ENCODE peak calls at places on chromosomes 6 and 20, in four cellular contexts. D, G, Q and W are unnamed samples.

GRCh38 chr20:5741089-5741488 is 9.1 kb upstream of the SHLD1 start:
- DNase-seq in D (no peak), G (no peak), Q (no peak), W (peak)

GRCh38 chr6:72519871-72520270 is 102.0 kb upstream of the KCNQ5 start:
- DNase-seq in D (no peak), G (no peak), Q (no peak), W (no peak)

GRCh38 chr6:52419809-52420667 is at the start of gene EFHC1:
- DNase-seq in D (peak), G (peak), Q (peak), W (peak)

GRCh38 chr6:33469661-33470060 is 15.3 kb downstream of the ZBTB9 start:
- DNase-seq in D (no peak), G (no peak), Q (no peak), W (no peak)

GRCh38 chr6:82015043-82015442 is 232.5 kb downstream of the IBTK start:
- DNase-seq in D (no peak), G (no peak), Q (no peak), W (no peak)

GRCh38 chr6:37653933-37654565 is 43.6 kb downstream of the MDGA1 start:
- DNase-seq in D (peak), G (peak), Q (peak), W (peak)

GRCh38 chr6:121838842-121839241 is 403.4 kb downstream of the GJA1 start:
- DNase-seq in D (no peak), G (no peak), Q (no peak), W (no peak)

GRCh38 chr20:18663932-18664331 is 76.1 kb downstream of the DTD1 start:
- DNase-seq in D (no peak), G (no peak), Q (no peak), W (no peak)

GRCh38 chr6:131937703-131938631 is 13.2 kb downstream of the CCN2 start:
- DNase-seq in D (no peak), G (no peak), Q (peak), W (no peak)

DNA sequence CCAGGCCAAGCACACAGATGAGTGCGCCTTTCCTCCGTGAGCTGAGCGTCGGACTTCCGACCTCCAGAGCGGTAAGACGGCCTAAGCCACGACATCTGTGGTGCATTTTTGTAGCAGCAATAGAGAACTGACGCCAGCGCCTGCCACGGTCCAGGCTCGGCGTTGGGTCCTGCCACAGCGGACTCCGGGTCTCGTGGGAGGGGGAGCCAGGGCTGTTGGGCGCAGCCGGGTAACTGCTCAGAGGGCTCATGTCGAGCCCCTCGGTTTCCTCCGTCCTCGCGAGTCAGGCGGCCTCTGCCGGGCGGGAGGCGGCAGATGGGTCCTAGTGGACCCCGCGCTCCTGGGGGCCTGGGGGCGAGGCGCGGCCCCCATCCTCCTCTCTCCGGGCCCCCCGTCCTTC is 216.1 kb downstream of the QKI start:
- DNase-seq in D (no peak), G (no peak), Q (no peak), W (no peak)
- TF ChIP-seq CBFB in D (no peak), G (no peak), Q (no peak), W (no peak)

GRCh38 chr6:71330501-71330900 is 41.9 kb downstream of the OGFRL1 start:
- DNase-seq in D (no peak), G (no peak), Q (no peak), W (no peak)

GRCh38 chr6:71321344-71321743 is 32.7 kb downstream of the OGFRL1 start:
- DNase-seq in D (no peak), G (no peak), Q (no peak), W (no peak)

GRCh38 chr6:71324179-71324791 is 35.7 kb downstream of the OGFRL1 start:
- DNase-seq in D (no peak), G (no peak), Q (no peak), W (no peak)

GRCh38 chr6:71332012-71332411 is 43.4 kb downstream of the OGFRL1 start:
- DNase-seq in D (no peak), G (no peak), Q (no peak), W (no peak)

DNA sequence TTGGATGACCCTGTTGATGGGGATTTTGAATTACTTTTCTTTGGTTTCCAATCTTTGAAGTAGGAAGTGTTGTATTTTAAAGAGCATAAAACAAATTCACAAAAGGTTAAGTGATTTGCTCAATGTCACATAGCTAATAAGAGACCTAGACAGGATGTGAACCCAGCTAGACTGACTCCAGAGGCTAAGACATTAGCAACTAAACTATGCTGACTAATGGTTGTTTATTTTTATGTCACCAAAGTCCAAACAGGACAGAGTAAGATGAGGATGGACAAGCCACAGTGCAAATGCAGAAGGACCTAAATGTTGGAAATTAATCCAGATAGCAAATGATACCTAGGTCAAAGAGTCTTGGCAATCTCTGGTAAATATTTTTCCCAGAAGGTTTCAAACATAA is 38.0 kb downstream of the OGFRL1 start:
- DNase-seq in D (no peak), G (no peak), Q (no peak), W (no peak)
- TF ChIP-seq CBFB in D (no peak), G (no peak), Q (no peak), W (no peak)

DNA sequence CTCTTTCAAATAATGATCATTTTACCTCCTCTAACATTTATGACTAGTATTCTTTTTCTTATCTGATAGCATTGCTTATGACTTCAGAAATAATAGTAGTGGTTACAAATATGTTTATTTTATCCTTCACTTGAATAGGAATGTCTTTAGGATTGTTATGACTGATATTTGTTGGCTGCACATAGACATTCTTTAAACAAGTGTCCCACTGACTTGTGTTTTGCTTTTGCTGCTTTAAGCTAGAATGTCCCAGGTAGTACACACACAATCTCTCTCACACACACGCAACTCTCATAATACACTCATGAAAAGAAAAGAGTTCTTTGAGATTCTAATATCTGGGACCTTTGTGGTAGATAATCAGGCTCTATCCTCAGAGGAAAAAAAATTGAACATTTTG is 21.6 kb downstream of the KIAA1586 start:
- DNase-seq in D (no peak), G (no peak), Q (no peak), W (no peak)
- TF ChIP-seq CBFB in D (no peak), G (no peak), Q (no peak), W (no peak)

DNA sequence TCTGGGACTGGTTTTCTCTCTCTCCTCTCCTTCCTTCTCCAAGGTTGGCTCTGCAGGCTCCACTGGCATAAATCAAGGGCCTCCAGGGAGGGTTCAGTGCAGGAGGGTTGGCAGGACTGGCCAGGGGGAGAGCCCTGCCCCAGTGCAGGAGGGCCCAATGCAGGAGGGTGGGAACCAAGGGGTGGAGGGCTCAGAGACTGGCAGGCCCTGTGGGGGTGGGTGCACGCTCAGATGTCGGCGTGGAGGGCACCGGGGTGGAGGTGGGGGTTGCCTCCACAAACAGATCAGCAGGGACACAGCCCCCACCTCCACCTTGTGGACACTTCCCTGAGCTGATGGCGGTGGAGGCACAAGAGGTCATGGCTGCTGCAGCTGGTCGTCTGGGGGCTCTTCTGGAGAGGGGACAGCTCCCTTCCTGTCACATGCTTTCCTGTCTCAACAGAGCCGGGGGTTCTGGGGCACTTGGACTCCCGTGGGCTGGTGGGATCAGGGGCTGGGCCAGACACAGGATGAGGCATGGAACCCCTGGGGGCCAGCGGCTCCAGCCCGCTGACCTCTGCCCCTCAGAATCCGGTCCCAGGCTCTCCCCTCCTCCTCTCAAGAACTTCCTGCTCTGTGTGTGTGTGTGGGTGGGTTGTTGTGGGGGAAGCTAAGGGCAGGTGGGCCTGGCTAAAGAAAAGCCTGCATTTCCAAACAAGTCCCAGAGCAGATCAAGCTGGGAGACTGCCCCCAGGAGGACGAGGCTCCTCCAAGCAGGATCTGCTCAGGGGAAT is 2.7 kb upstream of the ABHD16B start:
- DNase-seq in D (no peak), G (no peak), Q (peak), W (peak)
- TF ChIP-seq CBFB in D (no peak), G (no peak), Q (no peak), W (no peak)

DNA sequence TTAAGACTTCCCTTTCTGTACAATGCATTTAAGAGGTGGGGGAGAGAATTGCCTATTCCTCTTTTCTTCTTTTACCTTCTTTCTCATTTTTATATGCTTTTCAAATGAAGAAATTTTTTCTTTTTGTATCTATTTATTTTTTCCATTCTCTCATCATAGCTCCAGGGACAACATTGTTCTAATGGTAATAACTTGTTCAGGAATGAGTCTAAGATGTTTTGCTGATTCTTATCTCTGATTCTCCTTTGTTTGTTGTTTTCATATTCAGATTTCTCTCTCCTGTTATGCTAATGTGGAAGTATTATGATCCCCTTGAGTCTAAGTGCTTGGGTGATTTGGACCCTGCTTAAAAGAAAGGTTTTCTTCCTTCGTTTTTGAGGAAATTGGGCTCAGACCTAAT is 451.6 kb downstream of the CDKAL1 start:
- DNase-seq in D (no peak), G (no peak), Q (no peak), W (no peak)
- TF ChIP-seq CBFB in D (no peak), G (no peak), Q (no peak), W (no peak)

GRCh38 chr20:46036370-46036769 is 7.4 kb downstream of the SLC12A5 start:
- DNase-seq in D (no peak), G (no peak), Q (no peak), W (no peak)
- TF ChIP-seq CBFB in D (no peak), G (no peak), Q (no peak), W (no peak)

GRCh38 chr6:26065952-26066380 is 21.3 kb upstream of the HFE start:
- DNase-seq in D (no peak), G (peak), Q (peak), W (peak)
- TF ChIP-seq CBFB in D (no peak), G (no peak), Q (no peak), W (no peak)

DNA sequence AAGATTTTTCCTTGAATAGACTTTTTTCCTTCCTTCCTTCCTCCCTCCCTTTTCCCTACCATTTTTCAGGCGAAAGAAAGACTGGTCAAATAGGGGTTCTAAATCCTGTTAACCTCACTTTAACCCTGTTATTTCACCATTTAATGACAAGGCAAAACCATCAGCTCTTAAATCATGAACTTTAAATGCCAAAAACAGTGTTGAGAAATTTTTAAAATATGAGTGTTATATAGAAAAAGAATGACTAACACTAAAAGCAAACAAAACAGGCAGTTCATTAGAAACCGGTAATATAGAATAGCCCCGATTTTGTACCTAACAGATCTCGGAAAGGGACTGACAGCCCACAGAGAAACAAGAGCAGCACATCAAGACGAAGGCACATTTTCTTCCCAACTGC is 57.3 kb upstream of the CEP85L start:
- DNase-seq in D (no peak), G (no peak), Q (no peak), W (no peak)
- TF ChIP-seq CBFB in D (no peak), G (no peak), Q (no peak), W (no peak)

GRCh38 chr20:62588458-62589149 is 53.7 kb upstream of the SLCO4A1 start:
- DNase-seq in D (no peak), G (no peak), Q (no peak), W (no peak)

GRCh38 chr20:62586799-62587198 is 55.5 kb upstream of the SLCO4A1 start:
- DNase-seq in D (no peak), G (no peak), Q (no peak), W (no peak)

GRCh38 chr20:62589150-62589498 is 53.2 kb upstream of the SLCO4A1 start:
- DNase-seq in D (no peak), G (no peak), Q (no peak), W (no peak)

GRCh38 chr20:62589720-62590119 is 52.6 kb upstream of the SLCO4A1 start:
- DNase-seq in D (no peak), G (no peak), Q (no peak), W (no peak)

DNA sequence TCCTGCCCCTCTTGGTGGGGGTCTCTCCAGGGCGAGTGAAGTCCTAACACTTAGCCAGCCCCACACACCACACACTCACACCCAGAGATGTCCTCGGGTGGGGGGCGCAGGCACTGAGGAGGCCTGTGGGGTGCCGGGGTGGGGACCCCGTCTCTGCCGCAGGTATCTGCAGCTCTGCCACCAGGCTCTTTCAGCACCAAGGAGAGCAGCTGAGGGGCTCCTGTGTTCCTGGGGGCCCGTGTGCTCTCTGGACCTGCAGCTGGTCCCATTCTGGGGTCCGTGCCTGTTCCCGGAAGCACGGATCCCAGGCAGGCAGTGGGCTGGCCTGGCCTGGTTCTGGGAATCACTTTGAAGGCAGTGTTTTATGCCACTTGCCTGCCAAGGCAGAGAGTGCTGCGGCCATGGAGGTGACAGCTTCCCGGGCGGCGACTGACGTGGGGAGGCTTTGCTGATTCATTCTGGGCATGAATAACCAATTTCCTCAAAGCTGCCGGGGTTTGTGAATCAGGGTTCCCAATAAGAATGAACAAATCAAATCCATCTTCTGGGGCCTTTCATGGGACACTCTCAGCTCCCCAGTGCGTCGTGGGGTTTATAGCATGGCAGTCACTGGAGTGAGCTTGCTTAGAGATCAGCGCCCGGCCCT is 54.4 kb upstream of the SLCO4A1 start:
- DNase-seq in D (peak), G (no peak), Q (no peak), W (peak)
- TF ChIP-seq CBFB in D (no peak), G (no peak), Q (no peak), W (no peak)

GRCh38 chr6:128784266-128784665 is 98.7 kb upstream of the LAMA2 start:
- DNase-seq in D (no peak), G (no peak), Q (no peak), W (no peak)
- TF ChIP-seq CBFB in D (no peak), G (no peak), Q (no peak), W (no peak)